ENCODE peak calls at places on chromosomes 1 and 21, in six cellular contexts. C, L, A, D, U and G are unnamed samples.

GRCh38 chr1:244964112-244964971 is 100.0 kb upstream of the HNRNPU start:
- DNase-seq in U (no peak), L (peak), A (no peak), C (no peak), D (peak), G (no peak)

GRCh38 chr1:201504799-201505504 is 2.0 kb downstream of the CSRP1 start:
- DNase-seq in C (no peak), U (no peak), L (peak), A (no peak), D (no peak), G (no peak)

GRCh38 chr1:98516306-98516705 is 145.2 kb upstream of the SNX7 start:
- DNase-seq in U (no peak), D (no peak), A (no peak), L (no peak), C (no peak), G (no peak)

GRCh38 chr21:28758042-28758882 is 234.4 kb downstream of the LTN1 start:
- DNase-seq in L (no peak), U (no peak), C (no peak), A (no peak), D (no peak), G (no peak)

GRCh38 chr21:43880111-43880985 is 15.3 kb downstream of the AGPAT3 start:
- DNase-seq in L (peak), C (peak), U (no peak), D (peak), A (no peak), G (no peak)

GRCh38 chr1:94783342-94784264 is 36.6 kb upstream of the SLC44A3 start:
- DNase-seq in D (no peak), L (peak), U (no peak), A (no peak), C (peak), G (no peak)

GRCh38 chr1:19156676-19157075 is 53.4 kb downstream of the UBR4 start:
- DNase-seq in L (no peak), U (no peak), C (no peak), A (no peak), D (peak), G (no peak)

GRCh38 chr1:241916196-241916595 is 41.4 kb upstream of the BECN2 start:
- DNase-seq in A (no peak), D (no peak), U (no peak), L (no peak), C (no peak), G (no peak)

GRCh38 chr1:227949954-227950734 is 2.4 kb upstream of the WNT9A start:
- DNase-seq in U (no peak), C (peak), D (no peak), A (no peak), L (no peak), G (no peak)

GRCh38 chr1:98113811-98114210 is 193.0 kb upstream of the DPYD start:
- DNase-seq in L (no peak), U (no peak), C (no peak), A (no peak), D (no peak), G (no peak)

GRCh38 chr1:84721152-84721551 is 30.9 kb upstream of the SSX2IP start:
- DNase-seq in L (no peak), A (no peak), D (no peak), C (no peak), U (no peak), G (no peak)

GRCh38 chr21:45365608-45366241 is 39.2 kb upstream of the COL18A1 start:
- DNase-seq in A (no peak), C (peak), U (no peak), D (no peak), L (no peak), G (no peak)